ENCODE peak calls at places on chromosomes 1 and 21, in five cellular contexts. V, Z, J, S and H are unnamed samples.

GRCh38 chr1:88175120-88175630 is 508.9 kb upstream of the PKN2 start:
- DNase-seq in J (no peak), V (no peak), Z (no peak), S (no peak), H (no peak)

GRCh38 chr1:10696977-10697376 is 99.5 kb downstream of the CASZ1 start:
- DNase-seq in Z (no peak), V (no peak), S (no peak), J (no peak), H (no peak)

GRCh38 chr1:80403472-80403893 is 1397.0 kb upstream of the ADGRL4 start:
- DNase-seq in S (no peak), J (no peak), Z (no peak), V (no peak), H (no peak)

GRCh38 chr1:41890841-41891311 is 27.8 kb downstream of the HIVEP3 start:
- DNase-seq in V (peak; percentile 67), S (no peak), Z (no peak), J (peak; percentile 53), H (no peak)

GRCh38 chr1:20426923-20427322 is 59.1 kb downstream of the CAMK2N1 start:
- DNase-seq in V (no peak), S (no peak), Z (no peak), J (no peak), H (no peak)

GRCh38 chr1:197725044-197725443 is 50.2 kb downstream of the DENND1B start:
- DNase-seq in S (no peak), Z (no peak), V (no peak), J (no peak), H (no peak)

GRCh38 chr1:201790261-201790660 is 38.7 kb upstream of the IPO9 start:
- DNase-seq in J (no peak), Z (no peak), S (no peak), V (no peak), H (no peak)

GRCh38 chr1:21703318-21703963 is 34.3 kb upstream of the RAP1GAP start:
- DNase-seq in V (no peak), J (no peak), Z (no peak), S (no peak), H (no peak)

GRCh38 chr21:44924611-44925010 is 3.9 kb upstream of the ITGB2 start:
- DNase-seq in S (no peak), Z (no peak), V (no peak), J (no peak), H (no peak)

GRCh38 chr1:54254055-54254454 is 54.1 kb downstream of the MRPL37 start:
- DNase-seq in J (no peak), Z (no peak), S (no peak), V (no peak), H (no peak)

GRCh38 chr1:221908573-221908972 is 166.7 kb upstream of the DUSP10 start:
- DNase-seq in J (no peak), Z (no peak), V (no peak), S (no peak), H (no peak)

GRCh38 chr1:41915786-41916571 is 2.7 kb downstream of the HIVEP3 start:
- DNase-seq in Z (no peak), V (no peak), S (no peak), J (peak; percentile 21), H (peak; percentile 41)

GRCh38 chr1:53348491-53349368 is 20.9 kb upstream of the LRP8 start:
- DNase-seq in S (no peak), Z (no peak), V (no peak), J (no peak), H (no peak)

GRCh38 chr1:71488555-71489252 is 407.9 kb upstream of the ZRANB2 start:
- DNase-seq in V (no peak), S (no peak), J (no peak), Z (no peak), H (no peak)

GRCh38 chr1:115687744-115688143 is 46.0 kb downstream of the VANGL1 start:
- DNase-seq in V (no peak), S (no peak), J (no peak), Z (no peak), H (no peak)

GRCh38 chr1:27572019-27572678 is 31.8 kb downstream of the AHDC1 start:
- DNase-seq in S (no peak), J (no peak), Z (no peak), V (peak; percentile 37), H (no peak)

GRCh38 chr1:87840772-87841171 is 512.1 kb downstream of the LMO4 start:
- DNase-seq in S (no peak), J (peak; percentile 25), Z (no peak), V (no peak), H (no peak)

GRCh38 chr1:167627615-167627864 is 2.5 kb upstream of the RCSD1 start:
- DNase-seq in Z (no peak), V (no peak), S (no peak), J (no peak), H (no peak)

GRCh38 chr1:18480315-18481189 is at the start of gene KLHDC7A:
- DNase-seq in V (no peak), S (no peak), J (no peak), Z (no peak), H (no peak)

GRCh38 chr1:188590641-188591040 is 1761.9 kb downstream of the PLA2G4A start:
- DNase-seq in S (no peak), V (no peak), J (no peak), Z (no peak), H (no peak)

GRCh38 chr1:89085781-89086180 is 20.8 kb upstream of the GBP1 start:
- DNase-seq in J (peak; percentile 36), S (no peak), Z (no peak), V (no peak), H (no peak)

GRCh38 chr1:20194224-20194623 is 7.9 kb upstream of the PLA2G2C start:
- DNase-seq in J (no peak), V (no peak), S (no peak), Z (no peak), H (no peak)

GRCh38 chr1:150626150-150626549 is 3.3 kb downstream of the ENSA start:
- DNase-seq in V (no peak), J (no peak), S (no peak), Z (no peak), H (no peak)

GRCh38 chr1:82001345-82001744 is 200.6 kb downstream of the ADGRL2 start:
- DNase-seq in J (no peak), V (no peak), Z (no peak), S (no peak), H (no peak)